ENCODE peak calls at places on chromosomes 2 and 18, in ten cellular contexts. One of them, this sample, is unnamed.

GRCh38 chr2:767440-767839 is 90.2 kb upstream of the TMEM18 start:
- DNase-seq in naive thymus-derived CD4-positive, alpha-beta T cell: no peak
- DNase-seq in stimulated activated CD4-positive, alpha-beta T cell treated with anti-CD3 and anti-CD28 coated beads, Interleukin-2, amount 100 ng/mL, for 48 hours: no peak
- DNase-seq in fibroblast of pulmonary artery: no peak
- DNase-seq in NCI-H2081: peak; percentile 53
- DNase-seq in sigmoid colon: no peak
- DNase-seq in NCI-H2029: no peak
- DNase-seq in neural crest cell: no peak
- DNase-seq in activated CD8-positive, alpha-beta memory T cell treated with anti-CD3 and anti-CD28 coated beads, Interleukin-2, amount 50 U/mL, for 4 hours: peak; percentile 29
- DNase-seq in stimulated activated CD8-positive, alpha-beta memory T cell treated with anti-CD3 and anti-CD28 coated beads, Interleukin-15, amount 100 ng/mL, for 4 hours: peak; percentile 17
- DNase-seq in this sample: no peak

GRCh38 chr18:61855127-61855991 is 37.4 kb downstream of the RNF152 start:
- DNase-seq in naive thymus-derived CD4-positive, alpha-beta T cell: no peak
- DNase-seq in stimulated activated CD4-positive, alpha-beta T cell treated with anti-CD3 and anti-CD28 coated beads, Interleukin-2, amount 100 ng/mL, for 48 hours: no peak
- DNase-seq in fibroblast of pulmonary artery: no peak
- DNase-seq in NCI-H2081: no peak
- DNase-seq in sigmoid colon: no peak
- DNase-seq in NCI-H2029: no peak
- DNase-seq in neural crest cell: no peak
- DNase-seq in activated CD8-positive, alpha-beta memory T cell treated with anti-CD3 and anti-CD28 coated beads, Interleukin-2, amount 50 U/mL, for 4 hours: no peak
- DNase-seq in stimulated activated CD8-positive, alpha-beta memory T cell treated with anti-CD3 and anti-CD28 coated beads, Interleukin-15, amount 100 ng/mL, for 4 hours: no peak
- DNase-seq in this sample: no peak

GRCh38 chr2:229686122-229686919 is 28.0 kb downstream of the DNER start:
- DNase-seq in naive thymus-derived CD4-positive, alpha-beta T cell: no peak
- DNase-seq in stimulated activated CD4-positive, alpha-beta T cell treated with anti-CD3 and anti-CD28 coated beads, Interleukin-2, amount 100 ng/mL, for 48 hours: no peak
- DNase-seq in fibroblast of pulmonary artery: no peak
- DNase-seq in NCI-H2081: peak; percentile 79
- DNase-seq in sigmoid colon: no peak
- DNase-seq in NCI-H2029: peak; percentile 35
- DNase-seq in neural crest cell: no peak
- DNase-seq in activated CD8-positive, alpha-beta memory T cell treated with anti-CD3 and anti-CD28 coated beads, Interleukin-2, amount 50 U/mL, for 4 hours: no peak
- DNase-seq in stimulated activated CD8-positive, alpha-beta memory T cell treated with anti-CD3 and anti-CD28 coated beads, Interleukin-15, amount 100 ng/mL, for 4 hours: no peak
- DNase-seq in this sample: no peak

GRCh38 chr2:44817673-44818335 is 123.7 kb upstream of the SIX3 start:
- DNase-seq in naive thymus-derived CD4-positive, alpha-beta T cell: no peak
- DNase-seq in stimulated activated CD4-positive, alpha-beta T cell treated with anti-CD3 and anti-CD28 coated beads, Interleukin-2, amount 100 ng/mL, for 48 hours: no peak
- DNase-seq in fibroblast of pulmonary artery: no peak
- DNase-seq in NCI-H2081: no peak
- DNase-seq in sigmoid colon: no peak
- DNase-seq in NCI-H2029: no peak
- DNase-seq in neural crest cell: no peak
- DNase-seq in activated CD8-positive, alpha-beta memory T cell treated with anti-CD3 and anti-CD28 coated beads, Interleukin-2, amount 50 U/mL, for 4 hours: no peak
- DNase-seq in stimulated activated CD8-positive, alpha-beta memory T cell treated with anti-CD3 and anti-CD28 coated beads, Interleukin-15, amount 100 ng/mL, for 4 hours: no peak
- DNase-seq in this sample: no peak

GRCh38 chr18:28167835-28168349 is 9.0 kb downstream of the CDH2 start:
- DNase-seq in naive thymus-derived CD4-positive, alpha-beta T cell: no peak
- DNase-seq in stimulated activated CD4-positive, alpha-beta T cell treated with anti-CD3 and anti-CD28 coated beads, Interleukin-2, amount 100 ng/mL, for 48 hours: no peak
- DNase-seq in fibroblast of pulmonary artery: no peak
- DNase-seq in NCI-H2081: no peak
- DNase-seq in sigmoid colon: no peak
- DNase-seq in NCI-H2029: no peak
- DNase-seq in neural crest cell: no peak
- DNase-seq in activated CD8-positive, alpha-beta memory T cell treated with anti-CD3 and anti-CD28 coated beads, Interleukin-2, amount 50 U/mL, for 4 hours: no peak
- DNase-seq in stimulated activated CD8-positive, alpha-beta memory T cell treated with anti-CD3 and anti-CD28 coated beads, Interleukin-15, amount 100 ng/mL, for 4 hours: no peak
- DNase-seq in this sample: no peak

GRCh38 chr2:202015035-202015345 is 18.7 kb upstream of the FZD7 start:
- DNase-seq in naive thymus-derived CD4-positive, alpha-beta T cell: no peak
- DNase-seq in stimulated activated CD4-positive, alpha-beta T cell treated with anti-CD3 and anti-CD28 coated beads, Interleukin-2, amount 100 ng/mL, for 48 hours: no peak
- DNase-seq in fibroblast of pulmonary artery: no peak
- DNase-seq in NCI-H2081: no peak
- DNase-seq in sigmoid colon: no peak
- DNase-seq in NCI-H2029: no peak
- DNase-seq in neural crest cell: no peak
- DNase-seq in activated CD8-positive, alpha-beta memory T cell treated with anti-CD3 and anti-CD28 coated beads, Interleukin-2, amount 50 U/mL, for 4 hours: no peak
- DNase-seq in stimulated activated CD8-positive, alpha-beta memory T cell treated with anti-CD3 and anti-CD28 coated beads, Interleukin-15, amount 100 ng/mL, for 4 hours: no peak
- DNase-seq in this sample: no peak

GRCh38 chr2:180524458-180524857 is 455.9 kb upstream of the UBE2E3 start:
- DNase-seq in naive thymus-derived CD4-positive, alpha-beta T cell: no peak
- DNase-seq in stimulated activated CD4-positive, alpha-beta T cell treated with anti-CD3 and anti-CD28 coated beads, Interleukin-2, amount 100 ng/mL, for 48 hours: no peak
- DNase-seq in fibroblast of pulmonary artery: no peak
- DNase-seq in NCI-H2081: peak; percentile 8
- DNase-seq in sigmoid colon: no peak
- DNase-seq in NCI-H2029: no peak
- DNase-seq in neural crest cell: no peak
- DNase-seq in activated CD8-positive, alpha-beta memory T cell treated with anti-CD3 and anti-CD28 coated beads, Interleukin-2, amount 50 U/mL, for 4 hours: no peak
- DNase-seq in stimulated activated CD8-positive, alpha-beta memory T cell treated with anti-CD3 and anti-CD28 coated beads, Interleukin-15, amount 100 ng/mL, for 4 hours: no peak
- DNase-seq in this sample: peak; percentile 35

GRCh38 chr2:231621051-231621879 is 28.6 kb downstream of the TEX44 start:
- DNase-seq in naive thymus-derived CD4-positive, alpha-beta T cell: no peak
- DNase-seq in stimulated activated CD4-positive, alpha-beta T cell treated with anti-CD3 and anti-CD28 coated beads, Interleukin-2, amount 100 ng/mL, for 48 hours: no peak
- DNase-seq in fibroblast of pulmonary artery: peak; percentile 52
- DNase-seq in NCI-H2081: peak; percentile 38
- DNase-seq in sigmoid colon: peak; percentile 83
- DNase-seq in NCI-H2029: peak; percentile 68
- DNase-seq in neural crest cell: no peak
- DNase-seq in activated CD8-positive, alpha-beta memory T cell treated with anti-CD3 and anti-CD28 coated beads, Interleukin-2, amount 50 U/mL, for 4 hours: no peak
- DNase-seq in stimulated activated CD8-positive, alpha-beta memory T cell treated with anti-CD3 and anti-CD28 coated beads, Interleukin-15, amount 100 ng/mL, for 4 hours: no peak
- DNase-seq in this sample: peak; percentile 47

GRCh38 chr2:172102159-172102857 is 392 bp downstream of the DLX2 start:
- DNase-seq in naive thymus-derived CD4-positive, alpha-beta T cell: no peak
- DNase-seq in stimulated activated CD4-positive, alpha-beta T cell treated with anti-CD3 and anti-CD28 coated beads, Interleukin-2, amount 100 ng/mL, for 48 hours: no peak
- DNase-seq in fibroblast of pulmonary artery: peak; percentile 60
- DNase-seq in NCI-H2081: peak; percentile 80
- DNase-seq in sigmoid colon: peak; percentile 69
- DNase-seq in NCI-H2029: no peak
- DNase-seq in neural crest cell: no peak
- DNase-seq in activated CD8-positive, alpha-beta memory T cell treated with anti-CD3 and anti-CD28 coated beads, Interleukin-2, amount 50 U/mL, for 4 hours: no peak
- DNase-seq in stimulated activated CD8-positive, alpha-beta memory T cell treated with anti-CD3 and anti-CD28 coated beads, Interleukin-15, amount 100 ng/mL, for 4 hours: no peak
- DNase-seq in this sample: no peak

GRCh38 chr2:23526114-23526513 is 141.1 kb downstream of the KLHL29 start:
- DNase-seq in naive thymus-derived CD4-positive, alpha-beta T cell: no peak
- DNase-seq in stimulated activated CD4-positive, alpha-beta T cell treated with anti-CD3 and anti-CD28 coated beads, Interleukin-2, amount 100 ng/mL, for 48 hours: no peak
- DNase-seq in fibroblast of pulmonary artery: no peak
- DNase-seq in NCI-H2081: no peak
- DNase-seq in sigmoid colon: no peak
- DNase-seq in NCI-H2029: no peak
- DNase-seq in neural crest cell: no peak
- DNase-seq in activated CD8-positive, alpha-beta memory T cell treated with anti-CD3 and anti-CD28 coated beads, Interleukin-2, amount 50 U/mL, for 4 hours: no peak
- DNase-seq in stimulated activated CD8-positive, alpha-beta memory T cell treated with anti-CD3 and anti-CD28 coated beads, Interleukin-15, amount 100 ng/mL, for 4 hours: no peak
- DNase-seq in this sample: no peak

GRCh38 chr2:192267484-192267883 is 72.8 kb upstream of the TMEFF2 start:
- DNase-seq in naive thymus-derived CD4-positive, alpha-beta T cell: no peak
- DNase-seq in stimulated activated CD4-positive, alpha-beta T cell treated with anti-CD3 and anti-CD28 coated beads, Interleukin-2, amount 100 ng/mL, for 48 hours: no peak
- DNase-seq in fibroblast of pulmonary artery: peak; percentile 87
- DNase-seq in NCI-H2081: no peak
- DNase-seq in sigmoid colon: no peak
- DNase-seq in NCI-H2029: no peak
- DNase-seq in neural crest cell: no peak
- DNase-seq in activated CD8-positive, alpha-beta memory T cell treated with anti-CD3 and anti-CD28 coated beads, Interleukin-2, amount 50 U/mL, for 4 hours: no peak
- DNase-seq in stimulated activated CD8-positive, alpha-beta memory T cell treated with anti-CD3 and anti-CD28 coated beads, Interleukin-15, amount 100 ng/mL, for 4 hours: no peak
- DNase-seq in this sample: no peak

GRCh38 chr2:7083580-7084509 is 166.6 kb downstream of the RNF144A start:
- DNase-seq in naive thymus-derived CD4-positive, alpha-beta T cell: no peak
- DNase-seq in stimulated activated CD4-positive, alpha-beta T cell treated with anti-CD3 and anti-CD28 coated beads, Interleukin-2, amount 100 ng/mL, for 48 hours: no peak
- DNase-seq in fibroblast of pulmonary artery: peak; percentile 60
- DNase-seq in NCI-H2081: peak; percentile 34
- DNase-seq in sigmoid colon: no peak
- DNase-seq in NCI-H2029: no peak
- DNase-seq in neural crest cell: no peak
- DNase-seq in activated CD8-positive, alpha-beta memory T cell treated with anti-CD3 and anti-CD28 coated beads, Interleukin-2, amount 50 U/mL, for 4 hours: no peak
- DNase-seq in stimulated activated CD8-positive, alpha-beta memory T cell treated with anti-CD3 and anti-CD28 coated beads, Interleukin-15, amount 100 ng/mL, for 4 hours: no peak
- DNase-seq in this sample: peak; percentile 60

GRCh38 chr2:84856785-84857184 is 24.1 kb downstream of the TRABD2A start:
- DNase-seq in naive thymus-derived CD4-positive, alpha-beta T cell: no peak
- DNase-seq in stimulated activated CD4-positive, alpha-beta T cell treated with anti-CD3 and anti-CD28 coated beads, Interleukin-2, amount 100 ng/mL, for 48 hours: no peak
- DNase-seq in fibroblast of pulmonary artery: no peak
- DNase-seq in NCI-H2081: no peak
- DNase-seq in sigmoid colon: no peak
- DNase-seq in NCI-H2029: no peak
- DNase-seq in neural crest cell: no peak
- DNase-seq in activated CD8-positive, alpha-beta memory T cell treated with anti-CD3 and anti-CD28 coated beads, Interleukin-2, amount 50 U/mL, for 4 hours: peak; percentile 33
- DNase-seq in stimulated activated CD8-positive, alpha-beta memory T cell treated with anti-CD3 and anti-CD28 coated beads, Interleukin-15, amount 100 ng/mL, for 4 hours: no peak
- DNase-seq in this sample: no peak

GRCh38 chr18:43805646-43806194 is 528.4 kb upstream of the SYT4 start:
- DNase-seq in naive thymus-derived CD4-positive, alpha-beta T cell: no peak
- DNase-seq in stimulated activated CD4-positive, alpha-beta T cell treated with anti-CD3 and anti-CD28 coated beads, Interleukin-2, amount 100 ng/mL, for 48 hours: no peak
- DNase-seq in fibroblast of pulmonary artery: peak; percentile 7
- DNase-seq in NCI-H2081: no peak
- DNase-seq in sigmoid colon: no peak
- DNase-seq in NCI-H2029: peak; percentile 42
- DNase-seq in neural crest cell: no peak
- DNase-seq in activated CD8-positive, alpha-beta memory T cell treated with anti-CD3 and anti-CD28 coated beads, Interleukin-2, amount 50 U/mL, for 4 hours: no peak
- DNase-seq in stimulated activated CD8-positive, alpha-beta memory T cell treated with anti-CD3 and anti-CD28 coated beads, Interleukin-15, amount 100 ng/mL, for 4 hours: no peak
- DNase-seq in this sample: no peak

GRCh38 chr18:42730272-42730671 is 385.2 kb downstream of the RIT2 start:
- DNase-seq in naive thymus-derived CD4-positive, alpha-beta T cell: no peak
- DNase-seq in stimulated activated CD4-positive, alpha-beta T cell treated with anti-CD3 and anti-CD28 coated beads, Interleukin-2, amount 100 ng/mL, for 48 hours: no peak
- DNase-seq in fibroblast of pulmonary artery: peak; percentile 14
- DNase-seq in NCI-H2081: no peak
- DNase-seq in sigmoid colon: no peak
- DNase-seq in NCI-H2029: no peak
- DNase-seq in neural crest cell: no peak
- DNase-seq in activated CD8-positive, alpha-beta memory T cell treated with anti-CD3 and anti-CD28 coated beads, Interleukin-2, amount 50 U/mL, for 4 hours: no peak
- DNase-seq in stimulated activated CD8-positive, alpha-beta memory T cell treated with anti-CD3 and anti-CD28 coated beads, Interleukin-15, amount 100 ng/mL, for 4 hours: no peak
- DNase-seq in this sample: no peak

GRCh38 chr2:109174214-109174613 is 45.2 kb downstream of the SH3RF3 start:
- DNase-seq in naive thymus-derived CD4-positive, alpha-beta T cell: peak; percentile 38
- DNase-seq in stimulated activated CD4-positive, alpha-beta T cell treated with anti-CD3 and anti-CD28 coated beads, Interleukin-2, amount 100 ng/mL, for 48 hours: no peak
- DNase-seq in fibroblast of pulmonary artery: no peak
- DNase-seq in NCI-H2081: no peak
- DNase-seq in sigmoid colon: no peak
- DNase-seq in NCI-H2029: no peak
- DNase-seq in neural crest cell: no peak
- DNase-seq in activated CD8-positive, alpha-beta memory T cell treated with anti-CD3 and anti-CD28 coated beads, Interleukin-2, amount 50 U/mL, for 4 hours: no peak
- DNase-seq in stimulated activated CD8-positive, alpha-beta memory T cell treated with anti-CD3 and anti-CD28 coated beads, Interleukin-15, amount 100 ng/mL, for 4 hours: no peak
- DNase-seq in this sample: no peak

GRCh38 chr18:79393626-79394401 is 1.9 kb upstream of the NFATC1 start:
- DNase-seq in naive thymus-derived CD4-positive, alpha-beta T cell: no peak
- DNase-seq in stimulated activated CD4-positive, alpha-beta T cell treated with anti-CD3 and anti-CD28 coated beads, Interleukin-2, amount 100 ng/mL, for 48 hours: no peak
- DNase-seq in fibroblast of pulmonary artery: peak; percentile 94
- DNase-seq in NCI-H2081: peak; percentile 86
- DNase-seq in sigmoid colon: peak; percentile 97
- DNase-seq in NCI-H2029: peak; percentile 37
- DNase-seq in neural crest cell: no peak
- DNase-seq in activated CD8-positive, alpha-beta memory T cell treated with anti-CD3 and anti-CD28 coated beads, Interleukin-2, amount 50 U/mL, for 4 hours: peak; percentile 47
- DNase-seq in stimulated activated CD8-positive, alpha-beta memory T cell treated with anti-CD3 and anti-CD28 coated beads, Interleukin-15, amount 100 ng/mL, for 4 hours: no peak
- DNase-seq in this sample: peak; percentile 76

GRCh38 chr2:37582911-37583310 is 88.5 kb downstream of the CDC42EP3 start:
- DNase-seq in naive thymus-derived CD4-positive, alpha-beta T cell: no peak
- DNase-seq in stimulated activated CD4-positive, alpha-beta T cell treated with anti-CD3 and anti-CD28 coated beads, Interleukin-2, amount 100 ng/mL, for 48 hours: no peak
- DNase-seq in fibroblast of pulmonary artery: peak; percentile 29
- DNase-seq in NCI-H2081: peak; percentile 72
- DNase-seq in sigmoid colon: no peak
- DNase-seq in NCI-H2029: no peak
- DNase-seq in neural crest cell: no peak
- DNase-seq in activated CD8-positive, alpha-beta memory T cell treated with anti-CD3 and anti-CD28 coated beads, Interleukin-2, amount 50 U/mL, for 4 hours: no peak
- DNase-seq in stimulated activated CD8-positive, alpha-beta memory T cell treated with anti-CD3 and anti-CD28 coated beads, Interleukin-15, amount 100 ng/mL, for 4 hours: no peak
- DNase-seq in this sample: no peak

GRCh38 chr2:111633139-111633538 is 250.9 kb downstream of the ANAPC1 start:
- DNase-seq in naive thymus-derived CD4-positive, alpha-beta T cell: no peak
- DNase-seq in stimulated activated CD4-positive, alpha-beta T cell treated with anti-CD3 and anti-CD28 coated beads, Interleukin-2, amount 100 ng/mL, for 48 hours: no peak
- DNase-seq in fibroblast of pulmonary artery: no peak
- DNase-seq in NCI-H2081: no peak
- DNase-seq in sigmoid colon: no peak
- DNase-seq in NCI-H2029: no peak
- DNase-seq in neural crest cell: no peak
- DNase-seq in activated CD8-positive, alpha-beta memory T cell treated with anti-CD3 and anti-CD28 coated beads, Interleukin-2, amount 50 U/mL, for 4 hours: no peak
- DNase-seq in stimulated activated CD8-positive, alpha-beta memory T cell treated with anti-CD3 and anti-CD28 coated beads, Interleukin-15, amount 100 ng/mL, for 4 hours: no peak
- DNase-seq in this sample: no peak

GRCh38 chr2:230998882-230999281 is 3.0 kb downstream of the SPATA3 start:
- DNase-seq in naive thymus-derived CD4-positive, alpha-beta T cell: no peak
- DNase-seq in stimulated activated CD4-positive, alpha-beta T cell treated with anti-CD3 and anti-CD28 coated beads, Interleukin-2, amount 100 ng/mL, for 48 hours: no peak
- DNase-seq in fibroblast of pulmonary artery: no peak
- DNase-seq in NCI-H2081: no peak
- DNase-seq in sigmoid colon: no peak
- DNase-seq in NCI-H2029: no peak
- DNase-seq in neural crest cell: no peak
- DNase-seq in activated CD8-positive, alpha-beta memory T cell treated with anti-CD3 and anti-CD28 coated beads, Interleukin-2, amount 50 U/mL, for 4 hours: no peak
- DNase-seq in stimulated activated CD8-positive, alpha-beta memory T cell treated with anti-CD3 and anti-CD28 coated beads, Interleukin-15, amount 100 ng/mL, for 4 hours: no peak
- DNase-seq in this sample: no peak

GRCh38 chr2:236063994-236064393 is 104.2 kb downstream of the GBX2 start:
- DNase-seq in naive thymus-derived CD4-positive, alpha-beta T cell: no peak
- DNase-seq in stimulated activated CD4-positive, alpha-beta T cell treated with anti-CD3 and anti-CD28 coated beads, Interleukin-2, amount 100 ng/mL, for 48 hours: no peak
- DNase-seq in fibroblast of pulmonary artery: no peak
- DNase-seq in NCI-H2081: no peak
- DNase-seq in sigmoid colon: no peak
- DNase-seq in NCI-H2029: no peak
- DNase-seq in neural crest cell: no peak
- DNase-seq in activated CD8-positive, alpha-beta memory T cell treated with anti-CD3 and anti-CD28 coated beads, Interleukin-2, amount 50 U/mL, for 4 hours: no peak
- DNase-seq in stimulated activated CD8-positive, alpha-beta memory T cell treated with anti-CD3 and anti-CD28 coated beads, Interleukin-15, amount 100 ng/mL, for 4 hours: no peak
- DNase-seq in this sample: no peak

GRCh38 chr2:160145471-160145870 is 54.6 kb downstream of the ITGB6 start:
- DNase-seq in naive thymus-derived CD4-positive, alpha-beta T cell: no peak
- DNase-seq in stimulated activated CD4-positive, alpha-beta T cell treated with anti-CD3 and anti-CD28 coated beads, Interleukin-2, amount 100 ng/mL, for 48 hours: no peak
- DNase-seq in fibroblast of pulmonary artery: no peak
- DNase-seq in NCI-H2081: no peak
- DNase-seq in sigmoid colon: no peak
- DNase-seq in NCI-H2029: no peak
- DNase-seq in neural crest cell: no peak
- DNase-seq in activated CD8-positive, alpha-beta memory T cell treated with anti-CD3 and anti-CD28 coated beads, Interleukin-2, amount 50 U/mL, for 4 hours: no peak
- DNase-seq in stimulated activated CD8-positive, alpha-beta memory T cell treated with anti-CD3 and anti-CD28 coated beads, Interleukin-15, amount 100 ng/mL, for 4 hours: no peak
- DNase-seq in this sample: no peak

GRCh38 chr2:233100192-233100998 is 40.3 kb downstream of the INPP5D start:
- DNase-seq in naive thymus-derived CD4-positive, alpha-beta T cell: peak; percentile 32
- DNase-seq in stimulated activated CD4-positive, alpha-beta T cell treated with anti-CD3 and anti-CD28 coated beads, Interleukin-2, amount 100 ng/mL, for 48 hours: no peak
- DNase-seq in fibroblast of pulmonary artery: no peak
- DNase-seq in NCI-H2081: no peak
- DNase-seq in sigmoid colon: no peak
- DNase-seq in NCI-H2029: no peak
- DNase-seq in neural crest cell: no peak
- DNase-seq in activated CD8-positive, alpha-beta memory T cell treated with anti-CD3 and anti-CD28 coated beads, Interleukin-2, amount 50 U/mL, for 4 hours: peak; percentile 74
- DNase-seq in stimulated activated CD8-positive, alpha-beta memory T cell treated with anti-CD3 and anti-CD28 coated beads, Interleukin-15, amount 100 ng/mL, for 4 hours: peak; percentile 54
- DNase-seq in this sample: no peak

GRCh38 chr2:119579457-119580295 is 35.4 kb downstream of the CFAP221 start:
- DNase-seq in naive thymus-derived CD4-positive, alpha-beta T cell: no peak
- DNase-seq in stimulated activated CD4-positive, alpha-beta T cell treated with anti-CD3 and anti-CD28 coated beads, Interleukin-2, amount 100 ng/mL, for 48 hours: no peak
- DNase-seq in fibroblast of pulmonary artery: no peak
- DNase-seq in NCI-H2081: no peak
- DNase-seq in sigmoid colon: no peak
- DNase-seq in NCI-H2029: no peak
- DNase-seq in neural crest cell: no peak
- DNase-seq in activated CD8-positive, alpha-beta memory T cell treated with anti-CD3 and anti-CD28 coated beads, Interleukin-2, amount 50 U/mL, for 4 hours: no peak
- DNase-seq in stimulated activated CD8-positive, alpha-beta memory T cell treated with anti-CD3 and anti-CD28 coated beads, Interleukin-15, amount 100 ng/mL, for 4 hours: no peak
- DNase-seq in this sample: no peak

GRCh38 chr2:241858206-241859016 is at the start of gene PDCD1:
- DNase-seq in naive thymus-derived CD4-positive, alpha-beta T cell: no peak
- DNase-seq in stimulated activated CD4-positive, alpha-beta T cell treated with anti-CD3 and anti-CD28 coated beads, Interleukin-2, amount 100 ng/mL, for 48 hours: peak; percentile 54
- DNase-seq in fibroblast of pulmonary artery: no peak
- DNase-seq in NCI-H2081: no peak
- DNase-seq in sigmoid colon: peak; percentile 68
- DNase-seq in NCI-H2029: peak; percentile 26
- DNase-seq in neural crest cell: no peak
- DNase-seq in activated CD8-positive, alpha-beta memory T cell treated with anti-CD3 and anti-CD28 coated beads, Interleukin-2, amount 50 U/mL, for 4 hours: peak; percentile 77
- DNase-seq in stimulated activated CD8-positive, alpha-beta memory T cell treated with anti-CD3 and anti-CD28 coated beads, Interleukin-15, amount 100 ng/mL, for 4 hours: peak; percentile 66
- DNase-seq in this sample: no peak

GRCh38 chr2:237122214-237122666 is 36.6 kb downstream of the COPS8 start:
- DNase-seq in naive thymus-derived CD4-positive, alpha-beta T cell: no peak
- DNase-seq in stimulated activated CD4-positive, alpha-beta T cell treated with anti-CD3 and anti-CD28 coated beads, Interleukin-2, amount 100 ng/mL, for 48 hours: peak; percentile 53
- DNase-seq in fibroblast of pulmonary artery: peak; percentile 84
- DNase-seq in NCI-H2081: peak; percentile 10
- DNase-seq in sigmoid colon: peak; percentile 87
- DNase-seq in NCI-H2029: peak; percentile 42
- DNase-seq in neural crest cell: peak; percentile 52
- DNase-seq in activated CD8-positive, alpha-beta memory T cell treated with anti-CD3 and anti-CD28 coated beads, Interleukin-2, amount 50 U/mL, for 4 hours: peak; percentile 24
- DNase-seq in stimulated activated CD8-positive, alpha-beta memory T cell treated with anti-CD3 and anti-CD28 coated beads, Interleukin-15, amount 100 ng/mL, for 4 hours: no peak
- DNase-seq in this sample: peak; percentile 50

GRCh38 chr2:55917713-55918390 is 5.7 kb downstream of the EFEMP1 start:
- DNase-seq in naive thymus-derived CD4-positive, alpha-beta T cell: no peak
- DNase-seq in stimulated activated CD4-positive, alpha-beta T cell treated with anti-CD3 and anti-CD28 coated beads, Interleukin-2, amount 100 ng/mL, for 48 hours: no peak
- DNase-seq in fibroblast of pulmonary artery: no peak
- DNase-seq in NCI-H2081: no peak
- DNase-seq in sigmoid colon: no peak
- DNase-seq in NCI-H2029: no peak
- DNase-seq in neural crest cell: no peak
- DNase-seq in activated CD8-positive, alpha-beta memory T cell treated with anti-CD3 and anti-CD28 coated beads, Interleukin-2, amount 50 U/mL, for 4 hours: no peak
- DNase-seq in stimulated activated CD8-positive, alpha-beta memory T cell treated with anti-CD3 and anti-CD28 coated beads, Interleukin-15, amount 100 ng/mL, for 4 hours: no peak
- DNase-seq in this sample: no peak

GRCh38 chr2:70942900-70943871 is 7.5 kb downstream of the ATP6V1B1 start:
- DNase-seq in naive thymus-derived CD4-positive, alpha-beta T cell: no peak
- DNase-seq in stimulated activated CD4-positive, alpha-beta T cell treated with anti-CD3 and anti-CD28 coated beads, Interleukin-2, amount 100 ng/mL, for 48 hours: no peak
- DNase-seq in fibroblast of pulmonary artery: no peak
- DNase-seq in NCI-H2081: no peak
- DNase-seq in sigmoid colon: peak; percentile 58
- DNase-seq in NCI-H2029: no peak
- DNase-seq in neural crest cell: peak; percentile 37
- DNase-seq in activated CD8-positive, alpha-beta memory T cell treated with anti-CD3 and anti-CD28 coated beads, Interleukin-2, amount 50 U/mL, for 4 hours: no peak
- DNase-seq in stimulated activated CD8-positive, alpha-beta memory T cell treated with anti-CD3 and anti-CD28 coated beads, Interleukin-15, amount 100 ng/mL, for 4 hours: no peak
- DNase-seq in this sample: peak; percentile 51

This sample was measured in neural progenitor cell.